ENCODE peak calls at places on chromosomes 11 and 22, in four cellular contexts. P is CD4-positive, CD25-positive, alpha-beta regulatory T cell; E is WERI-Rb-1; A is A549. T is an unnamed sample.

GRCh38 chr11:15720460-15720859 is 605.7 kb downstream of the INSC start:
- DNase-seq in A (no peak), E (no peak), P (no peak), T (no peak)

GRCh38 chr22:49956914-49957825 is 3.4 kb upstream of the PIM3 start:
- DNase-seq in P (no peak), E (no peak), A (no peak), T (no peak)

GRCh38 chr11:44339530-44339883 is 29.6 kb upstream of the ALX4 start:
- DNase-seq in E (no peak), P (no peak), A (no peak), T (no peak)

GRCh38 chr11:29328961-29329441 is 687.8 kb downstream of the KCNA4 start:
- DNase-seq in A (peak), E (peak), P (no peak), T (peak)

GRCh38 chr11:61120865-61121831 is 18.9 kb downstream of the CD5 start:
- DNase-seq in P (peak), A (peak), E (peak), T (peak)

GRCh38 chr11:18171377-18172000 is 1.1 kb upstream of the MRGPRX4 start:
- DNase-seq in E (peak), P (no peak), A (peak), T (peak)

GRCh38 chr11:41235670-41236069 is 223.8 kb downstream of the LRRC4C start:
- DNase-seq in A (no peak), E (no peak), P (no peak), T (no peak)

GRCh38 chr11:55658608-55659007 is 3.4 kb upstream of the OR4C6 start:
- DNase-seq in E (no peak), A (no peak), P (no peak), T (no peak)

GRCh38 chr11:33040127-33040861 is 922 bp downstream of the TCP11L1 start:
- DNase-seq in A (peak), E (no peak), P (peak), T (no peak)

GRCh38 chr11:76978818-76979217 is 55.4 kb upstream of the B3GNT6 start:
- DNase-seq in E (no peak), P (no peak), A (no peak), T (no peak)

GRCh38 chr11:1970956-1971355 is 23.8 kb downstream of the MRPL23 start:
- DNase-seq in E (no peak), P (no peak), A (peak), T (no peak)

GRCh38 chr11:68780829-68781228 is 29.5 kb upstream of the TESMIN start:
- DNase-seq in E (no peak), P (no peak), A (peak), T (no peak)

GRCh38 chr11:121930004-121930965 is 185.7 kb downstream of the BLID start:
- DNase-seq in A (no peak), P (no peak), E (no peak), T (peak)

GRCh38 chr11:2529173-2529572 is 84.4 kb downstream of the KCNQ1 start:
- DNase-seq in P (no peak), A (no peak), E (no peak), T (no peak)

GRCh38 chr22:39622881-39623367 is 52.4 kb downstream of the CACNA1I start:
- DNase-seq in P (peak), A (peak), E (peak), T (peak)

GRCh38 chr11:107457205-107457557 is 444 bp downstream of the CWF19L2 start:
- DNase-seq in E (no peak), A (no peak), P (no peak), T (no peak)

GRCh38 chr11:10866893-10867331 is 9.1 kb upstream of the ZBED5 start:
- DNase-seq in P (no peak), A (no peak), E (no peak), T (peak)

GRCh38 chr22:25492950-25493790 is 71.3 kb upstream of the GRK3 start:
- DNase-seq in A (no peak), P (no peak), E (peak), T (no peak)

GRCh38 chr11:73229321-73230275 is 11.5 kb downstream of the P2RY2 start:
- DNase-seq in P (no peak), A (no peak), E (peak), T (no peak)

GRCh38 chr11:65311197-65311631 is 3.5 kb upstream of the CDC42EP2 start:
- DNase-seq in P (no peak), A (no peak), E (peak), T (no peak)

GRCh38 chr22:43127166-43127908 is 15.9 kb downstream of the MCAT start:
- DNase-seq in E (no peak), P (no peak), A (no peak), T (no peak)

GRCh38 chr11:65663634-65664200 is 1.0 kb upstream of the RELA start:
- DNase-seq in A (no peak), P (peak), E (peak), T (peak)

GRCh38 chr11:4606231-4607015 is 1.6 kb downstream of the TRIM68 start:
- DNase-seq in P (no peak), A (no peak), E (no peak), T (peak)

GRCh38 chr22:31607696-31608095 is 54.3 kb downstream of the PISD start:
- DNase-seq in A (no peak), P (no peak), E (no peak), T (no peak)

GRCh38 chr11:303359-303758 is 4.0 kb upstream of the IFITM5 start:
- DNase-seq in P (no peak), E (no peak), A (no peak), T (no peak)

GRCh38 chr22:35596821-35597220 is 20.3 kb downstream of the MB start:
- DNase-seq in P (no peak), A (no peak), E (no peak), T (no peak)

GRCh38 chr11:100177651-100178050 is 509.4 kb upstream of the ARHGAP42 start:
- DNase-seq in A (no peak), P (no peak), E (no peak), T (no peak)

GRCh38 chr22:20407829-20408228 is 13.9 kb downstream of the ZNF74 start:
- DNase-seq in E (no peak), A (no peak), P (no peak), T (no peak)

GRCh38 chr22:43531651-43532050 is 119.8 kb downstream of the MPPED1 start:
- DNase-seq in A (no peak), P (no peak), E (no peak), T (no peak)

GRCh38 chr11:87934182-87934581 is 241.1 kb downstream of the RAB38 start:
- DNase-seq in A (no peak), E (no peak), P (no peak), T (no peak)

GRCh38 chr11:13697710-13698109 is 29.2 kb downstream of the FAR1 start:
- DNase-seq in E (no peak), P (no peak), A (no peak), T (no peak)

GRCh38 chr11:11849127-11849746 is 7.5 kb downstream of the USP47 start:
- DNase-seq in E (peak), A (peak), P (peak), T (peak)

GRCh38 chr11:117973446-117973922 is 12.7 kb upstream of the IL10RA start:
- DNase-seq in A (no peak), E (no peak), P (no peak), T (no peak)

GRCh38 chr11:117062503-117062902 is 35.7 kb downstream of the SIK3 start:
- DNase-seq in P (no peak), A (no peak), E (no peak), T (no peak)

GRCh38 chr11:127114035-127114434 is 113.5 kb upstream of the KIRREL3 start:
- DNase-seq in A (no peak), E (no peak), P (no peak), T (no peak)

GRCh38 chr11:113267536-113267935 is 46.8 kb upstream of the TTC12 start:
- DNase-seq in P (no peak), E (no peak), A (no peak), T (no peak)

GRCh38 chr11:135074397-135074998 is 662.5 kb upstream of the B3GAT1 start:
- DNase-seq in A (no peak), P (no peak), E (peak), T (no peak)

GRCh38 chr11:15800121-15800800 is 556.1 kb downstream of the SOX6 start:
- DNase-seq in P (no peak), E (no peak), A (no peak), T (peak)

GRCh38 chr22:46262449-46263207 is 515 bp downstream of the PKDREJ start:
- DNase-seq in E (no peak), A (no peak), P (no peak), T (peak)
- H3K4me3 ChIP-seq in E (no peak), A (no peak), P (no peak), T (no peak)

DNA sequence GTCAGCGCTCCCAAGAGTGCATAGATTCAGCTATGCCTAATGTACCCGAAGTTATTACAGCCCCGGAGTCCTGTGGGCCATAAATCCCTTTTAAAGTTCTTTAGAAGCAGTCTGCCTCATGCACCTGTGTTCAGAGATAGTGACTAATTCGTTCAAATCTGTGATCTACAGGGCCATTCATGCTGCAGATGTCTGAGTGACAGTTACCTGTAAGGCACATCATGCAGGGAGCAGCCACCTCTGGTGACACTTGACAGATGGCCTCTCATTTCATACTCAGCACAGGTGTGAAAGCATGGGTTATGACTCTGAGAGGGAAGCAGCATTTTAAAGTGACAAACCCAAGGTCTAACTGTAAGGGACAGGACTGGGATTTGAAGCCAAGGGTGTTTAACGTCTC is 2.4 kb upstream of the E2F8 start:
- DNase-seq in E (no peak), P (no peak), A (no peak), T (no peak)
- H3K4me3 ChIP-seq in E (no peak), P (no peak), A (no peak), T (no peak)

DNA sequence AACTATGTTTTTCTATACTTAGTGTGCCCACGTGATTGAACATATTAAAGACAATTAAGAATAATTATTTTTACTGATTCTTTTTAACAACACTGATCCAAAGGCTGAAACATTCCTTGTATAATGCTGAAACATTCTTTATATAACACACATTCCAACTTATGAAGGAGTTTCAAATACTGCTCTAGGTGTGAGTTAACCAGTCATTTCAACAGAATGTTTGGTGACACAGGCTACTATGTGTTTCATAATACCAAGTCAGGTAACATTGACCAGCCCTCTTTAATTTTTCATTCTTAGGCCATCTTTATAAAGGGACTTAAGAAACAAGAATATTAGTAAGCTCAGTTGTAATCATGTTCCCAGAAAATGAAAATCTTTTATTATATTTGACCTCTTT is 136.6 kb downstream of the ELP4 start:
- DNase-seq in E (no peak), A (peak), P (no peak), T (peak)
- H3K4me3 ChIP-seq in E (no peak), A (no peak), P (no peak), T (no peak)

DNA sequence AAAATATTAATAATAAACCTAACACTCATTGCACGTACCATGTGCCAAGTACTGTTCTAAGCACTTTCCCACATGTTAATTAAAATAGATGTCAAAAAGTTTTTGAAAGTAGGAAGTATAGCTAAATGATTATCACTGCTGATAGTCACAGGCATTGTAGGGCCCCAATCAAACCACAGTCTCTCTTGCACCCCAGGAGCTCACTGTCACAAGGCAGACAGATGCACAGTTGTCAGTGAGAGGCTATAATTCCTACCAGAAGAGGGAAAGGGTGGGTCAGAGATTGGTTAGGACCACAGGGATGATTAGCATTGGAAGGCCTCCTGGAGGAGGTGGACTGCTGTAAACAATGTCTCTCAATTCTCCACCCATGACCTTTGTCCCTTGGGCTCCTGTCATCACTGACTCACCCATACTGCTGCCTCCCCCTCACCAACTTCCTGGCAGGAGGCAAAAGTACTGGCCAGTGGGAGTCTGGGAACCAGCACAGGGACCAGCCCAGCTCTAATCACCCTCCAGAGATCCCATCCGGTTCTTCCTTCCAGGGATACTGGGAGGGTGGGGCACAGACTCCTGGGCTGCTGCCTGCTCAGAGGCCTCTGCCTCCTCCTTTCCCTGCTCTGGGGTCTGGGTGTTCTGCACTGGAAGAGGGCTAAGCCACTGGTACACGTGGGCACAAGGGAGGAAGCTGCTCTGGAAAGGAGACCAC is 1.1 kb upstream of the POLD4 start:
- DNase-seq in A (peak), P (no peak), E (peak), T (peak)
- H3K4me3 ChIP-seq in A (peak), P (peak), E (peak), T (peak)

GRCh38 chr22:38204784-38205183 is 3.0 kb downstream of the MAFF start:
- DNase-seq in A (no peak), P (no peak), E (no peak), T (no peak)
- H3K4me3 ChIP-seq in A (no peak), P (no peak), E (no peak), T (peak)

GRCh38 chr11:67233584-67234190 is 32.6 kb upstream of the GRK2 start:
- DNase-seq in P (no peak), A (no peak), E (no peak), T (no peak)

GRCh38 chr11:67230406-67230805 is 35.9 kb upstream of the GRK2 start:
- DNase-seq in E (no peak), P (no peak), A (no peak), T (peak)

DNA sequence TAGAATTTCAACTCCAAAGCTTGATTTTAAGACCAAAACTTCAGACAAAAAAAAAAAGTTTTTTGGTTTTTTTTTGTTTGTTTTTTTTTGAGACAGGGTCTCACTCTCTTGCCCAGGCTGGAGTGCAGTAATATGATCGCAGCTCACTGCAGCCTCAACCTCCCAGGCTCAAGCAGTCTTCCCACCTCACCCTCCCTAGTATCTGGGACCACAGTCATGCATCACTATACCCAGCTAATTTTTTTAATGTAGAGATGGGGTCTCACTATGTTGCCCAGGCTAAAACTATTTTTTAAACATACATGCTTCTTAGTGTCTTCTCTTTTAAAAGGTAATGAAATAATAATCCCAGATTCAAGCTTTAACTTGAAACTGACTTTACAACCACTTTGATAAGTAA is 35.4 kb upstream of the GRK2 start:
- DNase-seq in E (no peak), P (no peak), A (no peak), T (no peak)
- H3K4me3 ChIP-seq in E (no peak), P (no peak), A (no peak), T (no peak)

DNA sequence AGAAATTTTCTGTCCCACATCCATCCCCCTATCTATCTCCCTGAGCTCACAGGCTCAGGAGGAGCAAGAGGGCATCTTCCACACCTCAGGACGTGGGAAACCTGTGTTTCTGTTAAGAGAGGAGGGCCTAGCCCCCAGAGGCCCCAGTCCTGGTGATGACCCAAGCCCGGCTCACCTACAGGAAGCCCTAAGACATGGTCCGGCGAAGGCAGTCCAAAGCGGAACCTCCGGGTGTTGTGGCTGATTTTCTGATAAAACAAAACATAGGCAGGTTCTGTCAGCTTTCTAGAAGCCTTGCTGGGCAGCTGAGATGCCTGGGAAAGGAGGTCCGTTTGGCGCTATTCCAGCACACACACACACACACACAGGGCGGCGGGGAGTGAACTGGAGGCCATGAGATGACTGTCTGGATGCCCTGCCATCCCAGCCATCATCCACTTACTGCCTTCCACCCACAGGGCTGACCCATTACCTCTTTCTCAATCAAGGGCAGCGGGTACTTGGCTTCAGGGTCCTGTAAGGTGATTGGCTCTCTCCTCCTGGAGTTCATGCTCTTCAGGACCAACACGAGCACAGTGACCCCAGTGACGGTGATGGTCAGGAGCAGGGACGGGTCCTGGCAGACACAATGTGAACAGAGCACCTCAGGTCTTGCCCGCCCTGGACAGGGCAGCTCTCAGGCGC is 882 bp downstream of the CYB5R2 start:
- DNase-seq in E (no peak), P (no peak), A (no peak), T (no peak)
- H3K4me3 ChIP-seq in E (no peak), P (no peak), A (no peak), T (peak)

GRCh38 chr22:46380069-46380468 is 44.6 kb downstream of the TRMU start:
- DNase-seq in P (no peak), A (no peak), E (no peak), T (no peak)

GRCh38 chr22:46378499-46379300 is 43.2 kb downstream of the TRMU start:
- DNase-seq in E (no peak), A (no peak), P (no peak), T (no peak)

GRCh38 chr22:46377566-46378498 is 42.3 kb downstream of the TRMU start:
- DNase-seq in A (peak), P (no peak), E (no peak), T (peak)

GRCh38 chr22:46380581-46380980 is 45.1 kb downstream of the TRMU start:
- DNase-seq in E (no peak), P (no peak), A (no peak), T (no peak)

GRCh38 chr22:46379301-46379930 is 43.9 kb downstream of the TRMU start:
- DNase-seq in E (no peak), P (no peak), A (peak), T (no peak)
- H3K4me3 ChIP-seq in E (no peak), P (no peak), A (peak), T (no peak)

T was measured in AG10803.